ENCODE peak calls at places on chromosome 13, in nine cellular contexts. R is cardiac muscle cell, G is globus pallidus, X is heart left ventricle, T is dermis microvascular lymphatic vessel endothelial cell, S is iPS-NIHi11, E is NCI-H510A, V is T-helper 17 cell, C is colonic mucosa. Z is an unnamed sample.

GRCh38 chr13:26011996-26012688 is 39.7 kb downstream of the SHISA2 start:
- DNase-seq in X (no peak), V (peak; percentile 23), G (no peak), C (no peak), S (no peak), E (no peak), T (peak; percentile 17), R (no peak), Z (no peak)

GRCh38 chr13:36174923-36175322 is 39.4 kb downstream of the SOHLH2 start:
- DNase-seq in G (no peak), T (no peak), R (no peak), S (no peak), X (no peak), C (no peak), E (no peak), V (no peak), Z (no peak)

GRCh38 chr13:27044837-27045570 is 126.6 kb downstream of the USP12 start:
- DNase-seq in V (no peak), T (no peak), G (no peak), S (no peak), X (no peak), C (no peak), R (no peak), E (no peak), Z (no peak)

GRCh38 chr13:32911506-32911905 is 104.7 kb upstream of the KL start:
- DNase-seq in X (no peak), C (no peak), G (peak; percentile 24), T (peak; percentile 34), S (peak; percentile 73), R (peak; percentile 14), E (no peak), V (no peak), Z (peak; percentile 12)

GRCh38 chr13:97388385-97388784 is 45.6 kb upstream of the RAP2A start:
- DNase-seq in C (no peak), T (no peak), G (no peak), S (no peak), R (no peak), X (no peak), E (no peak), V (no peak), Z (no peak)

GRCh38 chr13:30577381-30577780 is 40.3 kb upstream of the USPL1 start:
- DNase-seq in R (no peak), E (no peak), V (peak; percentile 25), S (no peak), G (no peak), C (no peak), X (no peak), T (peak; percentile 13), Z (no peak)

GRCh38 chr13:111853766-111854165 is 213.2 kb upstream of the SOX1 start:
- DNase-seq in V (no peak), S (no peak), G (no peak), C (no peak), R (no peak), T (no peak), E (peak; percentile 93), X (no peak), Z (no peak)

GRCh38 chr13:82800391-82800790 is 1081.9 kb downstream of the SLITRK1 start:
- DNase-seq in R (no peak), V (no peak), S (no peak), X (no peak), T (no peak), C (no peak), G (no peak), E (no peak), Z (no peak)

GRCh38 chr13:48994731-48995130 is 19.0 kb downstream of the FNDC3A start:
- DNase-seq in X (no peak), V (no peak), C (no peak), S (no peak), R (no peak), G (no peak), E (no peak), T (no peak), Z (no peak)

GRCh38 chr13:31929031-31929770 is 102.4 kb upstream of the FRY start:
- DNase-seq in E (no peak), G (no peak), S (no peak), R (no peak), T (no peak), C (no peak), V (no peak), X (no peak), Z (no peak)

GRCh38 chr13:33611016-33611805 is 206.7 kb upstream of the RFC3 start:
- DNase-seq in C (no peak), S (peak; percentile 38), G (peak; percentile 90), T (peak; percentile 84), V (no peak), R (no peak), X (peak; percentile 78), E (no peak), Z (peak; percentile 34)

GRCh38 chr13:19685445-19685844 is 52.0 kb downstream of the MPHOSPH8 start:
- DNase-seq in X (no peak), C (no peak), G (no peak), T (no peak), V (no peak), S (no peak), E (no peak), R (no peak), Z (no peak)

GRCh38 chr13:28741080-28741479 is 22.3 kb upstream of the SLC46A3 start:
- DNase-seq in C (no peak), G (no peak), X (no peak), S (peak; percentile 15), R (no peak), E (no peak), V (no peak), T (no peak), Z (no peak)

GRCh38 chr13:99281811-99282263 is 23.7 kb upstream of the GPR18 start:
- DNase-seq in E (no peak), C (peak; percentile 50), T (no peak), V (peak; percentile 44), X (peak; percentile 42), S (no peak), G (no peak), R (no peak), Z (no peak)

GRCh38 chr13:44088911-44089851 is 209.5 kb downstream of the LACC1 start:
- DNase-seq in V (no peak), X (no peak), G (no peak), E (no peak), C (no peak), R (no peak), S (no peak), T (no peak), Z (no peak)

GRCh38 chr13:60448907-60449510 is 52.0 kb downstream of the TDRD3 start:
- DNase-seq in G (peak; percentile 40), S (peak; percentile 55), R (peak; percentile 50), X (no peak), E (no peak), C (peak; percentile 29), V (no peak), T (peak; percentile 52), Z (peak; percentile 16)

GRCh38 chr13:113882266-113882627 is 18.4 kb upstream of the GAS6 start:
- DNase-seq in R (no peak), E (no peak), X (peak; percentile 81), C (no peak), T (peak; percentile 69), S (no peak), G (no peak), V (no peak), Z (no peak)

GRCh38 chr13:33280550-33280905 is 5.0 kb downstream of the STARD13 start:
- DNase-seq in C (no peak), V (no peak), S (no peak), X (no peak), E (no peak), G (no peak), T (no peak), R (no peak), Z (no peak)